ENCODE peak calls at places on chromosome 22, in five cellular contexts. T is NCI-H1048, E is HS-27A, Q is bronchial epithelial cell, X is choroid plexus epithelial cell. L is an unnamed sample.

GRCh38 chr22:44292007-44292370 is 20.8 kb downstream of the SHISAL1 start:
- DNase-seq in T (no peak), E (no peak), Q (no peak), X (no peak), L (no peak)

GRCh38 chr22:43206515-43207161 is 19.7 kb upstream of the TTLL12 start:
- DNase-seq in T (no peak), E (no peak), Q (no peak), X (no peak), L (no peak)

GRCh38 chr22:42321908-42322561 is 51.6 kb upstream of the TCF20 start:
- DNase-seq in T (no peak), E (no peak), Q (peak; percentile 78), X (peak; percentile 14), L (no peak)

GRCh38 chr22:48444320-48445112 is 1383.2 kb downstream of the BRD1 start:
- DNase-seq in T (no peak), E (no peak), Q (no peak), X (no peak), L (no peak)

GRCh38 chr22:42673898-42674390 is 24.8 kb upstream of the CYB5R3 start:
- DNase-seq in T (no peak), E (no peak), Q (no peak), X (peak; percentile 24), L (no peak)

GRCh38 chr22:37070334-37070733 is 18.8 kb downstream of the KCTD17 start:
- DNase-seq in T (no peak), E (no peak), Q (no peak), X (no peak), L (no peak)

GRCh38 chr22:39242809-39243442 is 1.9 kb downstream of the PDGFB start:
- DNase-seq in T (no peak), E (no peak), Q (no peak), X (no peak), L (no peak)

GRCh38 chr22:35446365-35446764 is 46.4 kb downstream of the MCM5 start:
- DNase-seq in T (no peak), E (peak; percentile 40), Q (peak; percentile 93), X (peak; percentile 94), L (no peak)

GRCh38 chr22:42791721-42792452 is 65.2 kb downstream of the ARFGAP3 start:
- DNase-seq in T (no peak), E (no peak), Q (no peak), X (no peak), L (no peak)

GRCh38 chr22:31346733-31347250 is 646 bp upstream of the PATZ1 start:
- DNase-seq in T (no peak), E (peak; percentile 23), Q (no peak), X (peak; percentile 54), L (no peak)

GRCh38 chr22:48919187-48919590 is 908.5 kb downstream of the BRD1 start:
- DNase-seq in T (no peak), E (no peak), Q (no peak), X (no peak), L (no peak)

GRCh38 chr22:28989484-28989883 is 72.1 kb downstream of the C22orf31 start:
- DNase-seq in T (no peak), E (no peak), Q (no peak), X (no peak), L (no peak)

GRCh38 chr22:39512026-39512425 is 8.3 kb upstream of the ATF4 start:
- DNase-seq in T (no peak), E (no peak), Q (no peak), X (no peak), L (no peak)

GRCh38 chr22:45916515-45916914 is 60.4 kb downstream of the WNT7B start:
- DNase-seq in T (no peak), E (no peak), Q (no peak), X (peak; percentile 59), L (no peak)

GRCh38 chr22:27879923-27880322 is 39.1 kb downstream of the PITPNB start:
- DNase-seq in T (no peak), E (no peak), Q (peak; percentile 37), X (peak; percentile 72), L (no peak)

GRCh38 chr22:19802001-19802880 is 41.7 kb downstream of the TBX1 start:
- DNase-seq in T (no peak), E (no peak), Q (no peak), X (no peak), L (no peak)

GRCh38 chr22:45212306-45212709 is 28.4 kb downstream of the KIAA0930 start:
- DNase-seq in T (no peak), E (peak; percentile 66), Q (peak; percentile 72), X (peak; percentile 67), L (no peak)

GRCh38 chr22:32801436-32802290 is at the start of gene TIMP3:
- DNase-seq in T (no peak), E (no peak), Q (no peak), X (peak; percentile 83), L (no peak)

GRCh38 chr22:42990131-42990838 is 24.7 kb downstream of the PACSIN2 start:
- DNase-seq in T (no peak), E (peak; percentile 57), Q (peak; percentile 90), X (peak; percentile 87), L (no peak)

GRCh38 chr22:31345331-31346254 is 553 bp downstream of the PATZ1 start:
- DNase-seq in T (peak; percentile 81), E (peak; percentile 29), Q (peak; percentile 56), X (peak; percentile 88), L (peak; percentile 85)

GRCh38 chr22:24007253-24008021 is 2.2 kb upstream of the GSTT4 start:
- DNase-seq in T (no peak), E (no peak), Q (no peak), X (no peak), L (no peak)

GRCh38 chr22:39703890-39704658 is 133.5 kb downstream of the CACNA1I start:
- DNase-seq in T (no peak), E (no peak), Q (no peak), X (no peak), L (no peak)

GRCh38 chr22:50713571-50714056 is 24.4 kb upstream of the ACR start:
- DNase-seq in T (no peak), E (no peak), Q (no peak), X (no peak), L (no peak)

GRCh38 chr22:17121235-17122195 is at the start of gene TMEM121B:
- DNase-seq in T (no peak), E (no peak), Q (no peak), X (peak; percentile 44), L (no peak)

GRCh38 chr22:19634206-19634536 is 80.1 kb upstream of the SEPTIN5 start:
- DNase-seq in T (no peak), E (no peak), Q (no peak), X (no peak), L (no peak)

GRCh38 chr22:37334461-37334858 is 52.2 kb downstream of the CYTH4 start:
- DNase-seq in T (no peak), E (no peak), Q (no peak), X (no peak), L (no peak)

GRCh38 chr22:23888615-23889401 is 5.4 kb upstream of the MIF start:
- DNase-seq in T (no peak), E (peak; percentile 12), Q (no peak), X (peak; percentile 49), L (no peak)

GRCh38 chr22:39908121-39908520 is 7.2 kb downstream of the GRAP2 start:
- DNase-seq in T (no peak), E (no peak), Q (no peak), X (no peak), L (no peak)

GRCh38 chr22:39349506-39349966 is 255 bp upstream of the SYNGR1 start:
- DNase-seq in T (no peak), E (no peak), Q (no peak), X (no peak), L (no peak)

GRCh38 chr22:35629406-35630234 is 12.5 kb upstream of the MB start:
- DNase-seq in T (no peak), E (peak; percentile 95), Q (peak; percentile 96), X (peak; percentile 98), L (no peak)

GRCh38 chr22:17074648-17075002 is 10.2 kb upstream of the IL17RA start:
- DNase-seq in T (no peak), E (no peak), Q (no peak), X (peak; percentile 44), L (no peak)

GRCh38 chr22:21082248-21082647 is 36.5 kb downstream of the LRRC74B start:
- DNase-seq in T (no peak), E (no peak), Q (peak; percentile 14), X (no peak), L (no peak)

GRCh38 chr22:42964994-42965699 is 49.8 kb downstream of the PACSIN2 start:
- DNase-seq in T (no peak), E (no peak), Q (no peak), X (peak; percentile 70), L (no peak)